ENCODE peak calls at places on chromosome 6, in eight cellular contexts. One of them, this sample, is unnamed.

GRCh38 chr6:80217799-80218198 is 111.3 kb downstream of the BCKDHB start:
- DNase-seq in OCI-LY7: no peak
- DNase-seq in GM20000: no peak
- DNase-seq in Peyer's patch: no peak
- DNase-seq in AG04450: no peak
- DNase-seq in fibroblast of mammary gland: peak
- DNase-seq in A549: no peak
- DNase-seq in sigmoid colon: peak
- DNase-seq in this sample: no peak

GRCh38 chr6:38157905-38158304 is 338.4 kb downstream of the ZFAND3 start:
- DNase-seq in GM20000: no peak
- DNase-seq in AG04450: no peak
- DNase-seq in fibroblast of mammary gland: no peak
- DNase-seq in A549: no peak
- DNase-seq in OCI-LY7: no peak
- DNase-seq in Peyer's patch: no peak
- DNase-seq in sigmoid colon: no peak
- DNase-seq in this sample: no peak

GRCh38 chr6:137241481-137242011 is 22.4 kb upstream of the IFNGR1 start:
- DNase-seq in A549: no peak
- DNase-seq in OCI-LY7: no peak
- DNase-seq in Peyer's patch: no peak
- DNase-seq in AG04450: no peak
- DNase-seq in GM20000: no peak
- DNase-seq in fibroblast of mammary gland: peak
- DNase-seq in sigmoid colon: no peak
- DNase-seq in this sample: no peak

GRCh38 chr6:107807186-107807585 is 16.9 kb downstream of the SCML4 start:
- DNase-seq in Peyer's patch: no peak
- DNase-seq in AG04450: no peak
- DNase-seq in sigmoid colon: no peak
- DNase-seq in A549: no peak
- DNase-seq in fibroblast of mammary gland: no peak
- DNase-seq in OCI-LY7: no peak
- DNase-seq in GM20000: no peak
- DNase-seq in this sample: no peak

GRCh38 chr6:154450498-154450897 is 60.0 kb downstream of the CNKSR3 start:
- DNase-seq in A549: no peak
- DNase-seq in GM20000: no peak
- DNase-seq in Peyer's patch: no peak
- DNase-seq in sigmoid colon: no peak
- DNase-seq in AG04450: no peak
- DNase-seq in fibroblast of mammary gland: no peak
- DNase-seq in OCI-LY7: no peak
- DNase-seq in this sample: no peak

GRCh38 chr6:16822529-16822928 is 61.3 kb upstream of the ATXN1 start:
- DNase-seq in GM20000: no peak
- DNase-seq in AG04450: no peak
- DNase-seq in sigmoid colon: no peak
- DNase-seq in OCI-LY7: no peak
- DNase-seq in A549: no peak
- DNase-seq in fibroblast of mammary gland: no peak
- DNase-seq in Peyer's patch: no peak
- DNase-seq in this sample: no peak

GRCh38 chr6:9365378-9365777 is 930.0 kb upstream of the SLC35B3 start:
- DNase-seq in GM20000: no peak
- DNase-seq in AG04450: no peak
- DNase-seq in fibroblast of mammary gland: no peak
- DNase-seq in sigmoid colon: no peak
- DNase-seq in OCI-LY7: no peak
- DNase-seq in Peyer's patch: no peak
- DNase-seq in A549: no peak
- DNase-seq in this sample: no peak

GRCh38 chr6:50966532-50966931 is 147.9 kb downstream of the TFAP2B start:
- DNase-seq in GM20000: peak
- DNase-seq in A549: no peak
- DNase-seq in fibroblast of mammary gland: no peak
- DNase-seq in AG04450: no peak
- DNase-seq in OCI-LY7: peak
- DNase-seq in Peyer's patch: no peak
- DNase-seq in sigmoid colon: no peak
- DNase-seq in this sample: peak

GRCh38 chr6:43806041-43806757 is 36.2 kb downstream of the VEGFA start:
- DNase-seq in A549: no peak
- DNase-seq in fibroblast of mammary gland: no peak
- DNase-seq in sigmoid colon: no peak
- DNase-seq in OCI-LY7: no peak
- DNase-seq in Peyer's patch: no peak
- DNase-seq in GM20000: no peak
- DNase-seq in AG04450: no peak
- DNase-seq in this sample: no peak

GRCh38 chr6:52512199-52512598 is 64.7 kb downstream of the TRAM2 start:
- DNase-seq in GM20000: no peak
- DNase-seq in OCI-LY7: no peak
- DNase-seq in AG04450: peak
- DNase-seq in sigmoid colon: peak
- DNase-seq in Peyer's patch: no peak
- DNase-seq in fibroblast of mammary gland: peak
- DNase-seq in A549: peak
- DNase-seq in this sample: no peak

DNA sequence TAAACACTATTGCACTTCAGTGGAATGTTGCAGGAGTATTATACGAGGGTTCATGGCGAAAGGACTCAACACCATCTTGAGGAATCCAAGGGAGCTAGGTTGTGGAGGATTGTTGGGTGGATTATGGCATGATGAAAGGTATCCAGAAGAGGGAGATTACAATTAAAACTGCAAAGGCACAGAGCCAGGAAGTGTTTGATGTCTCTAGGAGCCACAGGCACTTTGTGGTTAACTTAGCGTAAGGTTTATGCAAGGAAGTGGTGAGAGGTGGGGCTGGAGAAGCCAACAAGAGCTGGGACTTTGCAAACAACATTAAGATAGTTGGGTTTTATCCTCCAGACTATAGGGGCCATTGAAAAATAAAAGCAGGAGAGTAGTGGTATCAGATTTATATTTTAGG is 86.6 kb upstream of the TPD52L1 start:
- DNase-seq in Peyer's patch: no peak
- DNase-seq in OCI-LY7: no peak
- DNase-seq in GM20000: no peak
- DNase-seq in fibroblast of mammary gland: peak
- DNase-seq in A549: no peak
- DNase-seq in AG04450: no peak
- DNase-seq in sigmoid colon: no peak
- DNase-seq in this sample: no peak
- TF ChIP-seq CTCF in Peyer's patch: no peak
- TF ChIP-seq CTCF in OCI-LY7: no peak
- TF ChIP-seq CTCF in GM20000: no peak
- TF ChIP-seq CTCF in fibroblast of mammary gland: no peak
- TF ChIP-seq CTCF in A549: no peak
- TF ChIP-seq CTCF in AG04450: no peak
- TF ChIP-seq CTCF in sigmoid colon: no peak
- TF ChIP-seq CTCF in this sample: no peak

GRCh38 chr6:127999032-127999431 is 98.2 kb upstream of the THEMIS start:
- DNase-seq in fibroblast of mammary gland: no peak
- DNase-seq in Peyer's patch: no peak
- DNase-seq in OCI-LY7: no peak
- DNase-seq in sigmoid colon: no peak
- DNase-seq in AG04450: no peak
- DNase-seq in A549: no peak
- DNase-seq in GM20000: no peak
- DNase-seq in this sample: no peak
- TF ChIP-seq CTCF in fibroblast of mammary gland: no peak
- TF ChIP-seq CTCF in Peyer's patch: no peak
- TF ChIP-seq CTCF in OCI-LY7: no peak
- TF ChIP-seq CTCF in sigmoid colon: no peak
- TF ChIP-seq CTCF in AG04450: no peak
- TF ChIP-seq CTCF in A549: no peak
- TF ChIP-seq CTCF in GM20000: no peak
- TF ChIP-seq CTCF in this sample: no peak

GRCh38 chr6:7671076-7671475 is 54.8 kb upstream of the BMP6 start:
- DNase-seq in OCI-LY7: no peak
- DNase-seq in fibroblast of mammary gland: peak
- DNase-seq in Peyer's patch: no peak
- DNase-seq in AG04450: no peak
- DNase-seq in A549: no peak
- DNase-seq in sigmoid colon: no peak
- DNase-seq in GM20000: no peak
- DNase-seq in this sample: no peak

GRCh38 chr6:7674291-7674690 is 51.6 kb upstream of the BMP6 start:
- DNase-seq in Peyer's patch: no peak
- DNase-seq in AG04450: no peak
- DNase-seq in fibroblast of mammary gland: peak
- DNase-seq in sigmoid colon: no peak
- DNase-seq in A549: no peak
- DNase-seq in OCI-LY7: no peak
- DNase-seq in GM20000: no peak
- DNase-seq in this sample: no peak

GRCh38 chr6:7672066-7673062 is 53.5 kb upstream of the BMP6 start:
- DNase-seq in AG04450: no peak
- DNase-seq in OCI-LY7: no peak
- DNase-seq in Peyer's patch: no peak
- DNase-seq in sigmoid colon: no peak
- DNase-seq in fibroblast of mammary gland: peak
- DNase-seq in GM20000: no peak
- DNase-seq in A549: no peak
- DNase-seq in this sample: no peak

GRCh38 chr6:7671581-7671980 is 54.3 kb upstream of the BMP6 start:
- DNase-seq in OCI-LY7: no peak
- DNase-seq in AG04450: no peak
- DNase-seq in A549: no peak
- DNase-seq in sigmoid colon: no peak
- DNase-seq in Peyer's patch: no peak
- DNase-seq in GM20000: no peak
- DNase-seq in fibroblast of mammary gland: peak
- DNase-seq in this sample: no peak

GRCh38 chr6:7673063-7673536 is 52.8 kb upstream of the BMP6 start:
- DNase-seq in A549: no peak
- DNase-seq in OCI-LY7: no peak
- DNase-seq in AG04450: no peak
- DNase-seq in fibroblast of mammary gland: peak
- DNase-seq in GM20000: no peak
- DNase-seq in Peyer's patch: no peak
- DNase-seq in sigmoid colon: peak
- DNase-seq in this sample: no peak
- TF ChIP-seq CTCF in A549: no peak
- TF ChIP-seq CTCF in OCI-LY7: peak
- TF ChIP-seq CTCF in AG04450: no peak
- TF ChIP-seq CTCF in fibroblast of mammary gland: peak
- TF ChIP-seq CTCF in GM20000: no peak
- TF ChIP-seq CTCF in Peyer's patch: no peak
- TF ChIP-seq CTCF in sigmoid colon: no peak
- TF ChIP-seq CTCF in this sample: no peak

DNA sequence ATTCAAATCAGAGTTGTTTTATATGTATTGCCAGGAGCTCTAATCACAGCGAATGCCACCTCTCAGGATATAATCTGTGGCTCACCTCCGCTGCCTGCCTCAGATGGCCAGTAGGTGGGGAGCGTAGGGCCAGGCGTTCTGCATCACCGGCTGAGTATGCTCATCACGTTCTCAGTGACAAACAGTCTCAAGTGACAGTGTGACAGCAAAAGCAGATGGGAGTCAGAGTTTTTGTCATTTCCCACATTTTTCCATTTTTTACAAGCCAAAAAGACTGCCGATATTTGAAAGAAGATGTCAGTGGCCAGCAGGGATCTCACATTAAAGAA is 208.7 kb downstream of the ALDH8A1 start:
- DNase-seq in A549: no peak
- DNase-seq in fibroblast of mammary gland: no peak
- DNase-seq in Peyer's patch: no peak
- DNase-seq in GM20000: no peak
- DNase-seq in AG04450: no peak
- DNase-seq in sigmoid colon: no peak
- DNase-seq in OCI-LY7: peak
- DNase-seq in this sample: no peak
- TF ChIP-seq CTCF in A549: no peak
- TF ChIP-seq CTCF in fibroblast of mammary gland: no peak
- TF ChIP-seq CTCF in Peyer's patch: no peak
- TF ChIP-seq CTCF in GM20000: no peak
- TF ChIP-seq CTCF in AG04450: no peak
- TF ChIP-seq CTCF in sigmoid colon: no peak
- TF ChIP-seq CTCF in OCI-LY7: peak
- TF ChIP-seq CTCF in this sample: no peak

GRCh38 chr6:106089981-106090380 is 3.8 kb downstream of the PRDM1 start:
- DNase-seq in A549: no peak
- DNase-seq in Peyer's patch: no peak
- DNase-seq in AG04450: no peak
- DNase-seq in sigmoid colon: no peak
- DNase-seq in GM20000: no peak
- DNase-seq in OCI-LY7: peak
- DNase-seq in fibroblast of mammary gland: peak
- DNase-seq in this sample: no peak
- TF ChIP-seq CTCF in A549: no peak
- TF ChIP-seq CTCF in Peyer's patch: no peak
- TF ChIP-seq CTCF in AG04450: peak
- TF ChIP-seq CTCF in sigmoid colon: no peak
- TF ChIP-seq CTCF in GM20000: no peak
- TF ChIP-seq CTCF in OCI-LY7: peak
- TF ChIP-seq CTCF in fibroblast of mammary gland: peak
- TF ChIP-seq CTCF in this sample: peak

GRCh38 chr6:109008951-109009760 is 85.5 kb downstream of the SESN1 start:
- DNase-seq in fibroblast of mammary gland: peak
- DNase-seq in Peyer's patch: peak
- DNase-seq in AG04450: peak
- DNase-seq in OCI-LY7: peak
- DNase-seq in A549: peak
- DNase-seq in sigmoid colon: peak
- DNase-seq in GM20000: peak
- DNase-seq in this sample: peak
- TF ChIP-seq CTCF in fibroblast of mammary gland: no peak
- TF ChIP-seq CTCF in Peyer's patch: peak
- TF ChIP-seq CTCF in AG04450: no peak
- TF ChIP-seq CTCF in OCI-LY7: no peak
- TF ChIP-seq CTCF in A549: no peak
- TF ChIP-seq CTCF in sigmoid colon: peak
- TF ChIP-seq CTCF in GM20000: no peak
- TF ChIP-seq CTCF in this sample: no peak